ENCODE peak calls at places on chromosomes 1 and 21, in six cellular contexts. D, H, U, K, V and E are unnamed samples.
A peak's percentile ranks its signal among the peaks of the same experiment; 100 is the strongest.

GRCh38 chr1:67755619-67756018 is 70.6 kb downstream of the GADD45A start:
- DNase-seq in D (no peak), H (no peak), U (no peak), K (no peak), V (no peak), E (no peak)

GRCh38 chr1:229058111-229058551 is 212.8 kb upstream of the RAB4A start:
- DNase-seq in D (no peak), H (peak; percentile 29), U (peak; percentile 70), K (no peak), V (peak; percentile 46), E (no peak)

GRCh38 chr21:35578831-35579470 is 481.4 kb downstream of the SETD4 start:
- DNase-seq in D (no peak), H (no peak), U (no peak), K (no peak), V (peak; percentile 51), E (no peak)

GRCh38 chr21:46156678-46157077 is 1.3 kb upstream of the FTCD start:
- DNase-seq in D (no peak), H (no peak), U (no peak), K (no peak), V (no peak), E (no peak)

GRCh38 chr1:38973659-38974437 is 17.2 kb upstream of the AKIRIN1 start:
- DNase-seq in D (no peak), H (no peak), U (no peak), K (no peak), V (no peak), E (no peak)

GRCh38 chr1:53643881-53644390 is 95.0 kb downstream of the GLIS1 start:
- DNase-seq in D (no peak), H (no peak), U (no peak), K (no peak), V (no peak), E (no peak)

GRCh38 chr1:192879416-192879815 is 70.6 kb downstream of the RGS2 start:
- DNase-seq in D (peak; percentile 71), H (no peak), U (no peak), K (no peak), V (peak; percentile 48), E (no peak)

GRCh38 chr1:223260712-223261111 is 103.3 kb downstream of the SUSD4 start:
- DNase-seq in D (no peak), H (no peak), U (no peak), K (no peak), V (no peak), E (no peak)

GRCh38 chr1:32192220-32192948 is 8.0 kb upstream of the CCDC28B start:
- DNase-seq in D (no peak), H (no peak), U (no peak), K (no peak), V (no peak), E (no peak)

GRCh38 chr21:36699026-36699545 is at the start of gene SIM2:
- DNase-seq in D (peak; percentile 63), H (no peak), U (no peak), K (no peak), V (peak; percentile 68), E (no peak)